ENCODE peak calls at places on chromosomes 11 and 22, in seven cellular contexts. T, Q, P, G, M, A and N are unnamed samples.

GRCh38 chr11:31487848-31488247 is 21.6 kb downstream of the IMMP1L start:
- DNase-seq in A (no peak), P (no peak), T (no peak), G (no peak), M (peak), Q (peak), N (no peak)

GRCh38 chr11:93945596-93945995 is 75.6 kb upstream of the HEPHL1 start:
- DNase-seq in A (no peak), Q (no peak), M (no peak), P (no peak), G (no peak), T (no peak), N (no peak)

GRCh38 chr11:61702701-61703312 is 22.6 kb downstream of the DAGLA start:
- DNase-seq in G (no peak), M (no peak), A (no peak), T (no peak), Q (no peak), P (no peak), N (no peak)

GRCh38 chr11:54603898-54604297 is at the start of gene OR4C46:
- DNase-seq in A (no peak), Q (no peak), G (no peak), T (no peak), P (no peak), M (no peak), N (no peak)

GRCh38 chr11:120337896-120338840 is 2.0 kb downstream of the ARHGEF12 start:
- DNase-seq in Q (no peak), G (no peak), P (no peak), A (no peak), T (no peak), M (no peak), N (no peak)

GRCh38 chr22:25655536-25655935 is 86.5 kb upstream of the MYO18B start:
- DNase-seq in M (no peak), Q (no peak), G (no peak), P (no peak), A (no peak), T (no peak), N (no peak)

GRCh38 chr11:65428578-65429068 is 6.0 kb downstream of the NEAT1 start:
- DNase-seq in P (no peak), G (no peak), T (no peak), A (no peak), Q (no peak), M (no peak), N (no peak)

GRCh38 chr11:83681944-83682644 is 395.9 kb upstream of the CCDC90B start:
- DNase-seq in P (no peak), Q (no peak), M (no peak), T (no peak), A (no peak), G (no peak), N (no peak)

GRCh38 chr11:11774928-11775327 is 66.8 kb upstream of the USP47 start:
- DNase-seq in T (no peak), M (no peak), P (no peak), G (no peak), A (no peak), Q (no peak), N (no peak)

GRCh38 chr22:41184679-41185078 is 20.4 kb upstream of the L3MBTL2 start:
- DNase-seq in G (no peak), T (no peak), A (no peak), Q (no peak), P (peak), M (no peak), N (no peak)

GRCh38 chr11:13338437-13339069 is 61.0 kb downstream of the BMAL1 start:
- DNase-seq in M (peak), G (no peak), T (no peak), A (no peak), Q (peak), P (no peak), N (no peak)

GRCh38 chr11:9875862-9876261 is 212.0 kb downstream of the SWAP70 start:
- DNase-seq in P (no peak), T (no peak), G (no peak), A (no peak), Q (no peak), M (no peak), N (no peak)

GRCh38 chr11:32225491-32226285 is 134.8 kb downstream of the RCN1 start:
- DNase-seq in M (no peak), P (no peak), G (peak), T (no peak), A (no peak), Q (no peak), N (no peak)

GRCh38 chr22:29820941-29821789 is 16.9 kb downstream of the ASCC2 start:
- DNase-seq in T (no peak), G (peak), A (no peak), P (no peak), Q (peak), M (peak), N (no peak)

GRCh38 chr11:71532016-71532610 is 5.0 kb downstream of the KRTAP5-7 start:
- DNase-seq in Q (no peak), G (no peak), M (no peak), A (no peak), P (no peak), T (no peak), N (no peak)

GRCh38 chr11:20599424-20600346 is at the start of gene SLC6A5:
- DNase-seq in G (no peak), P (peak), T (no peak), A (no peak), Q (peak), M (no peak), N (peak)

GRCh38 chr11:116605543-116605942 is 167.2 kb downstream of the BUD13 start:
- DNase-seq in T (no peak), A (no peak), M (no peak), Q (no peak), P (peak), G (peak), N (peak)

GRCh38 chr11:79864882-79865281 is 424.1 kb upstream of the TENM4 start:
- DNase-seq in T (no peak), Q (no peak), P (no peak), M (no peak), G (no peak), A (no peak), N (no peak)

GRCh38 chr22:28989484-28989883 is 72.1 kb downstream of the C22orf31 start:
- DNase-seq in M (no peak), P (no peak), G (no peak), Q (no peak), T (no peak), A (no peak), N (no peak)

GRCh38 chr11:90309693-90310092 is 86.8 kb upstream of the CHORDC1 start:
- DNase-seq in T (no peak), P (no peak), Q (no peak), A (no peak), M (no peak), G (no peak), N (no peak)

GRCh38 chr11:22346283-22346682 is 8.1 kb downstream of the SLC17A6 start:
- DNase-seq in T (no peak), A (no peak), G (no peak), M (no peak), Q (no peak), P (no peak), N (no peak)